ENCODE peak calls at places on chromosomes 6 and 20, in five cellular contexts. R, P, L, F and Z are unnamed samples. For H4K20me1, the result is how much of the 10 kb centered on the place peaks cover.

GRCh38 chr6:50030777-50031562 is 9.2 kb upstream of the DEFB110 start:
- DNase-seq in R (peak), P (peak), L (peak), F (peak), Z (no peak)

GRCh38 chr20:47677314-47678129 is 107.8 kb downstream of the SULF2 start:
- DNase-seq in R (peak), P (peak), L (peak), F (peak), Z (peak)

GRCh38 chr6:329888-330691 is 37.8 kb downstream of the DUSP22 start:
- DNase-seq in R (peak), P (peak), L (peak), F (no peak), Z (peak)

GRCh38 chr20:46203510-46203837 is 85.4 kb downstream of the CD40 start:
- DNase-seq in R (no peak), P (no peak), L (no peak), F (no peak), Z (no peak)

GRCh38 chr20:24768226-24768625 is 180.8 kb upstream of the CST7 start:
- DNase-seq in R (no peak), P (no peak), L (no peak), F (peak), Z (no peak)

GRCh38 chr6:1201547-1202200 is 110.2 kb upstream of the FOXQ1 start:
- DNase-seq in R (no peak), P (no peak), L (no peak), F (no peak), Z (no peak)

GRCh38 chr20:53555081-53555480 is 38.6 kb downstream of the ZNF217 start:
- DNase-seq in R (no peak), P (no peak), L (no peak), F (no peak), Z (no peak)

GRCh38 chr20:57369601-57370000 is 18.5 kb downstream of the RAE1 start:
- DNase-seq in R (no peak), P (no peak), L (no peak), F (no peak), Z (no peak)

GRCh38 chr20:44141873-44142272 is 45.1 kb downstream of the JPH2 start:
- DNase-seq in R (no peak), P (no peak), L (no peak), F (no peak), Z (no peak)

GRCh38 chr6:138017156-138017757 is 90.0 kb downstream of the PERP start:
- DNase-seq in R (peak), P (no peak), L (no peak), F (no peak), Z (no peak)

GRCh38 chr20:63657260-63657936 is 714 bp upstream of the RTEL1 start:
- DNase-seq in R (peak), P (no peak), L (peak), F (no peak), Z (peak)

GRCh38 chr6:3742426-3743344 is 8.8 kb downstream of the PXDC1 start:
- DNase-seq in R (peak), P (peak), L (peak), F (peak), Z (peak)

GRCh38 chr6:42564496-42564890 is 664 bp downstream of the UBR2 start:
- DNase-seq in R (no peak), P (no peak), L (no peak), F (peak), Z (no peak)

GRCh38 chr20:25623225-25623735 is 534 bp downstream of the NANP start:
- DNase-seq in R (peak), P (peak), L (no peak), F (peak), Z (peak)

GRCh38 chr20:23311932-23312331 is 38.7 kb upstream of the NXT1 start:
- DNase-seq in R (no peak), P (no peak), L (peak), F (no peak), Z (no peak)

GRCh38 chr6:15413558-15414257 is 167.8 kb downstream of the JARID2 start:
- DNase-seq in R (no peak), P (no peak), L (no peak), F (no peak), Z (peak)

GRCh38 chr6:141957271-141957670 is 175.5 kb upstream of the GJE1 start:
- DNase-seq in R (no peak), P (no peak), L (no peak), F (no peak), Z (no peak)

GRCh38 chr20:43994486-43995100 is 79.9 kb downstream of the TOX2 start:
- DNase-seq in R (no peak), P (no peak), L (no peak), F (peak), Z (peak)

GRCh38 chr6:108288742-108289141 is 6.1 kb upstream of the AFG1L start:
- DNase-seq in R (no peak), P (no peak), L (no peak), F (no peak), Z (no peak)

GRCh38 chr6:108295676-108296075 is 822 bp downstream of the AFG1L start:
- DNase-seq in R (no peak), P (no peak), L (no peak), F (no peak), Z (no peak)

GRCh38 chr6:108294297-108294786 is 512 bp upstream of the AFG1L start:
- DNase-seq in R (no peak), P (no peak), L (no peak), F (no peak), Z (no peak)

GRCh38 chr6:108294787-108295625 is at the start of gene AFG1L:
- DNase-seq in R (peak), P (peak), L (peak), F (peak), Z (peak)

DNA sequence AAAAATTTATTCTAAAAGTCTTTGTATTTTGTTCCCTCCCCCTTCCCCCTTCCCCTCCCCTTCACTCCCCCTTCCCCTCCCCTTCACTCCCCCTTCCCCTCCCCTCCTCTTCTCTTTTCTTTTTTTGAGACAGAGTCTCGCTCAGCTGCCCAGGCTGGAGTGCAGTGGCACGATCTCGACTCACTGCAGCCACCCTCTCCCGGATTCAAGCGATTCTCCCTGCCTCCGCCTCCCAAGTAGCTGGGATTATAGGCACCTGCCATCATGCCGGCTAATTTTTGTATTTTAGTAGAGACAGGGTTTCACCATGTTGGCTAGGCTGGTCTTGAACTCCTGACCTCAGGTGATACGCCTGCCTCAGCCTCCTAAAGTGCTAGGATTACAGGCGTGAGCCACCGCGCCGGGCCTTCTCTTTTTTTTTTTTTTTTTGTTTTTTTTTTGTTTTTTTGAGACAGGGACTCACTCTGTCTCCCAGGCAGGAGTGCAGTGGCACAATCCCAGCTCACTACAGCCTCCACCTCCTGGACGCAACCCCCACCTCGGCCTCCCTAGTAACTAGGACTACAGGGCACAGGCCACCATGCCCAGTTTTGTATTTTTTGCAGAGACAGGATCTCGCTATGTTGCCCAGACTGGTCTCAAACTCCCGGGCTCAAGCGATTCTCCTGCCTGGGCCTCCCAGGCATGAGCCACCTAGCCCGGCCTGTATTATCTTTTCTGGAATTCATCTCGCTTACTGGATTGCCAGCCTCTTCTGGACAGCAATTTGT is 1.1 kb upstream of the AFG1L start:
- DNase-seq in R (no peak), P (no peak), L (no peak), F (no peak), Z (no peak)
- TF ChIP-seq CTCF in R (no peak), P (no peak), L (no peak), F (no peak), Z (no peak)

GRCh38 chr20:49658508-49658907 is 55.2 kb downstream of the B4GALT5 start:
- DNase-seq in R (peak), P (peak), L (no peak), F (no peak), Z (no peak)
- H4K20me1 ChIP-seq in R (half or more), P (half or more), L (under half), F (under half), Z (under half)

GRCh38 chr6:136739071-136739470 is 53.2 kb downstream of the MAP3K5 start:
- DNase-seq in R (no peak), P (no peak), L (no peak), F (no peak), Z (no peak)

GRCh38 chr6:136737343-136738177 is 54.7 kb downstream of the MAP3K5 start:
- DNase-seq in R (no peak), P (no peak), L (peak), F (no peak), Z (peak)

GRCh38 chr6:136740050-136740974 is 52.0 kb downstream of the MAP3K5 start:
- DNase-seq in R (no peak), P (no peak), L (no peak), F (no peak), Z (no peak)

GRCh38 chr6:136738178-136739057 is 53.9 kb downstream of the MAP3K5 start:
- DNase-seq in R (no peak), P (no peak), L (no peak), F (no peak), Z (peak)

GRCh38 chr6:136739501-136739900 is 52.8 kb downstream of the MAP3K5 start:
- DNase-seq in R (no peak), P (no peak), L (no peak), F (no peak), Z (no peak)
- TF ChIP-seq CTCF in R (peak), P (no peak), L (peak), F (no peak), Z (no peak)

GRCh38 chr6:83889625-83890024 is 30.1 kb downstream of the CYB5R4 start:
- DNase-seq in R (no peak), P (no peak), L (no peak), F (no peak), Z (no peak)

GRCh38 chr6:83893024-83893423 is 33.5 kb downstream of the CYB5R4 start:
- DNase-seq in R (no peak), P (no peak), L (no peak), F (no peak), Z (no peak)

GRCh38 chr6:83891586-83891985 is 32.1 kb downstream of the CYB5R4 start:
- DNase-seq in R (no peak), P (no peak), L (no peak), F (no peak), Z (no peak)

GRCh38 chr6:83885984-83886383 is 26.5 kb downstream of the CYB5R4 start:
- DNase-seq in R (no peak), P (no peak), L (no peak), F (no peak), Z (no peak)

GRCh38 chr6:83890520-83890919 is 31.0 kb downstream of the CYB5R4 start:
- DNase-seq in R (no peak), P (no peak), L (no peak), F (no peak), Z (no peak)
- H4K20me1 ChIP-seq in R (under half), P (under half), L (under half), F (under half), Z (under half)

GRCh38 chr6:132101550-132101949 is 150.4 kb upstream of the CCN2 start:
- DNase-seq in R (no peak), P (no peak), L (no peak), F (no peak), Z (peak)

GRCh38 chr6:132096245-132096644 is 145.1 kb upstream of the CCN2 start:
- DNase-seq in R (no peak), P (no peak), L (no peak), F (no peak), Z (peak)

GRCh38 chr6:132096996-132097395 is 145.8 kb upstream of the CCN2 start:
- DNase-seq in R (no peak), P (no peak), L (no peak), F (no peak), Z (no peak)

DNA sequence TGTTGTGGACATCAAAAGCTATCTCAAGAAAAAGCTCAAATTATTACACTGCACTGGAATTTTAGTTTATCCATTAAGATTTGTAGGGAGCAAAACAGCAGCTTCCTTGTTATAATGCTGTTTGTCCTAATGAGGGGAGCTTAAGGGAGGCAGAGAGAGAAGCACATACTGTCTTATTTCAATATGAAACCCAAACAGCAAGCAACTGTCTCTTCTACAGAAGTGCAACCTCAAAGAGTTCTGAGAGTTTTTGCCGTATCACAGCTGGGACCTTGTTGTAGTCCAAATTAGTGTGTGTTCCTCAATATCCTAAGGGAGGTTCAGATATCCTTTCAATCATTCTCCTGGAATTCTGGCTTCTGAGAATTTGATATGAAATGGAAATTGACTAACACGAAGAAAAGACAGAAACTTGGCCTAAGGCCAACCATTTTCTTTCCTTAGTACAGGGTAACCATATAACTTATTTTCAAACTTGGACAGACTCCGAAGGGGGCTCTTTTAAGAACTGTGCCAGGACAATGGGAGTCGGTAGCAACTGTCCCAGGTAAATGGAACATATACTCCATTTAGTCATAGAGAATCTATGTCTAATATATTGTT is 149.3 kb upstream of the CCN2 start:
- DNase-seq in R (no peak), P (no peak), L (no peak), F (no peak), Z (no peak)
- TF ChIP-seq CTCF in R (no peak), P (no peak), L (no peak), F (no peak), Z (no peak)